ENCODE peak calls at places on chromosomes 16 and 17, in eight cellular contexts. N is mammary epithelial cell, C is Karpas-422, J is fibroblast of lung, T is A673, F is GM23248, Q is suprapubic skin, Y is neuronal stem cell. L is an unnamed sample.

GRCh38 chr17:27360507-27360906 is 66.6 kb downstream of the WSB1 start:
- DNase-seq in Y (no peak), Q (no peak), C (no peak), J (no peak), F (no peak), T (no peak), N (no peak), L (no peak)

GRCh38 chr16:89114159-89114981 is 20.7 kb downstream of the ACSF3 start:
- DNase-seq in J (no peak), F (no peak), T (no peak), Q (no peak), Y (peak; percentile 48), C (peak; percentile 91), N (no peak), L (no peak)

GRCh38 chr17:1012823-1013728 is 16.1 kb downstream of the TIMM22 start:
- DNase-seq in F (no peak), N (no peak), T (no peak), C (no peak), Y (no peak), J (no peak), Q (no peak), L (no peak)

GRCh38 chr16:27728691-27729090 is 178.7 kb downstream of the KATNIP start:
- DNase-seq in J (no peak), C (no peak), Q (no peak), Y (no peak), N (peak; percentile 19), T (no peak), F (no peak), L (no peak)

GRCh38 chr17:19805006-19805405 is 56.9 kb upstream of the ALDH3A1 start:
- DNase-seq in N (no peak), J (peak; percentile 11), C (no peak), T (no peak), Y (no peak), Q (no peak), F (peak; percentile 11), L (no peak)

GRCh38 chr16:80993293-80993691 is 13.4 kb downstream of the CMC2 start:
- DNase-seq in Q (no peak), N (peak; percentile 75), C (no peak), T (peak; percentile 41), J (peak; percentile 81), Y (no peak), F (peak; percentile 93), L (peak; percentile 65)

GRCh38 chr16:1770328-1771071 is 843 bp downstream of the NME3 start:
- DNase-seq in C (peak; percentile 77), Q (no peak), T (peak; percentile 47), F (peak; percentile 94), J (peak; percentile 59), N (no peak), Y (peak; percentile 6), L (peak; percentile 87)

GRCh38 chr17:2796164-2797140 is at the start of gene RAP1GAP2:
- DNase-seq in Y (no peak), J (no peak), Q (no peak), T (no peak), F (no peak), N (no peak), C (no peak), L (peak; percentile 57)

GRCh38 chr17:7293131-7293557 is 1.3 kb downstream of the YBX2 start:
- DNase-seq in Q (no peak), F (peak; percentile 36), N (peak; percentile 70), Y (no peak), J (no peak), T (no peak), C (no peak), L (no peak)

GRCh38 chr17:58995247-58995940 is 111.3 kb downstream of the TRIM37 start:
- DNase-seq in C (no peak), J (peak; percentile 45), N (no peak), Q (no peak), T (no peak), Y (no peak), F (peak; percentile 43), L (no peak)

GRCh38 chr17:8939496-8940334 is 25.8 kb downstream of the PIK3R5 start:
- DNase-seq in T (no peak), J (no peak), Y (no peak), F (no peak), N (no peak), Q (no peak), C (no peak), L (no peak)

GRCh38 chr17:5513610-5514009 is 27.2 kb downstream of the MIS12 start:
- DNase-seq in F (no peak), N (no peak), Y (no peak), Q (no peak), C (no peak), T (no peak), J (no peak), L (no peak)

GRCh38 chr17:74212262-74212912 is 984 bp upstream of the TTYH2 start:
- DNase-seq in T (peak; percentile 34), J (peak; percentile 26), C (no peak), Y (no peak), N (no peak), F (peak; percentile 63), Q (no peak), L (no peak)
- H3K4me3 ChIP-seq in T (peak overlapping the region; percentile 66), J (peak overlapping the region; percentile 52), C (no peak overlapping the region), Y (no peak overlapping the region), N (peak overlapping the region; percentile 66), F (peak overlapping the region; percentile 86), Q (peak overlapping the region; percentile 50), L (peak overlapping the region; percentile 39)

GRCh38 chr17:41893384-41893783 is 25.4 kb downstream of the ACLY start:
- DNase-seq in C (no peak), Q (no peak), Y (no peak), J (no peak), N (no peak), F (no peak), T (no peak), L (no peak)

GRCh38 chr17:41888332-41888965 is 23.2 kb upstream of the KLHL11 start:
- DNase-seq in Y (no peak), J (no peak), Q (no peak), N (no peak), C (no peak), T (no peak), F (no peak), L (no peak)

GRCh38 chr17:41895617-41896016 is 23.1 kb downstream of the ACLY start:
- DNase-seq in J (peak; percentile 40), T (no peak), N (no peak), F (peak; percentile 46), C (no peak), Y (no peak), Q (no peak), L (no peak)

GRCh38 chr17:41894791-41895331 is 23.9 kb downstream of the ACLY start:
- DNase-seq in C (no peak), T (peak; percentile 5), Q (no peak), F (peak; percentile 94), J (peak; percentile 87), N (no peak), Y (no peak), L (no peak)

DNA sequence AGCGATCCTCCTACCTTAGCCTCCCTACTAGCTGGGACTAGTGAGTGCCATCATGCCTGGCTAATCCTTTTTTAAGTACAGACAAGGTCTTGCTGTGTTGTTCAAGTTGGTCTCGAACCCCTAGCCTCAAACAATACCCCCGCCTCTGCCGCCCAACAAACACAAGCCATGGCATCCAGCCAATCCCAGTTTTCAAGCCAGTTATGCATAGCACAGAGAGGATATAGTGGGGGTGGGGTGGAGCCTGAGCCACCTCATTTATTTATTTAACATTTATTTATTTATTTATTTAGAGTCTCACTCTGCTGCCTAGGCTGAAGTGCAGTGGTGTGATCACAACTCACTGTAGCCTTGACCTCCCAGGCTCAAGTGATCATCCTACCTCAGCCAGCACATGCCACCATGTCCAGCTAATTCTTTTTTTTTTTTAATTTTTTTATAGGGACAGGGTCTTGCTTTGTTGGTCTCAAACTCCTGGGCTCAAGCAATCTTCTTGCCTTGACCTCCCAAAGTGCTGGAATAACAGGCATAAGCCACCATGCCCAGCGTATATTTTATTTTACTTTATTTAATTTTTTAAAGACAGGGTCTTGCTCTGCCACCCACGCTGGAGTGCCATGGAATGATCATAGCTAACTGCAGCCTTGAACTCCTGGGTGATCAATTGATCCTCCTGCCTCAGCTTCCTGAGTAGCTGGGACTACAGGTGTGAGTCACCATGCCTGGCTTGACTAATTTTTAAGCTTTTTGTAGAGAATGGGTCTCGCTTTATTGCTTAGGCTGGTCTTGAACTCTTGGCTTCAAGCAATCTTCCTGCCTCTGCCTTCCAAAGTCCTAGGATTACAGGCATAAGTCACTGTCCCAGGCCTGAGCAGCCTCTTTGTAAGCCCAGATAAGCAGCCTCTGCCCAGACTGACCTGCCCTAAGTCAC is 26.2 kb upstream of the KLHL11 start:
- DNase-seq in T (no peak), C (no peak), Q (no peak), J (no peak), Y (no peak), F (no peak), N (no peak), L (no peak)
- H3K27ac ChIP-seq in T (no peak overlapping the region), C (no peak overlapping the region), Q (no peak overlapping the region), J (no peak overlapping the region), Y (no peak overlapping the region), F (no peak overlapping the region), N (no peak overlapping the region), L (no peak overlapping the region)

GRCh38 chr16:71448274-71448866 is 6.5 kb upstream of the TLE7 start:
- DNase-seq in Y (no peak), N (no peak), Q (no peak), T (no peak), F (no peak), C (no peak), J (no peak), L (no peak)
- H3K9me3 ChIP-seq in Y (peaks cover 54% of the 10 kb centered on the region), N (peaks cover 49% of the 10 kb centered on the region), Q (peaks cover 75% of the 10 kb centered on the region), T (peaks cover 54% of the 10 kb centered on the region), F (peaks cover 23% of the 10 kb centered on the region), C (peaks cover 48% of the 10 kb centered on the region), J (peaks cover 14% of the 10 kb centered on the region), L (peaks cover 15% of the 10 kb centered on the region)

DNA sequence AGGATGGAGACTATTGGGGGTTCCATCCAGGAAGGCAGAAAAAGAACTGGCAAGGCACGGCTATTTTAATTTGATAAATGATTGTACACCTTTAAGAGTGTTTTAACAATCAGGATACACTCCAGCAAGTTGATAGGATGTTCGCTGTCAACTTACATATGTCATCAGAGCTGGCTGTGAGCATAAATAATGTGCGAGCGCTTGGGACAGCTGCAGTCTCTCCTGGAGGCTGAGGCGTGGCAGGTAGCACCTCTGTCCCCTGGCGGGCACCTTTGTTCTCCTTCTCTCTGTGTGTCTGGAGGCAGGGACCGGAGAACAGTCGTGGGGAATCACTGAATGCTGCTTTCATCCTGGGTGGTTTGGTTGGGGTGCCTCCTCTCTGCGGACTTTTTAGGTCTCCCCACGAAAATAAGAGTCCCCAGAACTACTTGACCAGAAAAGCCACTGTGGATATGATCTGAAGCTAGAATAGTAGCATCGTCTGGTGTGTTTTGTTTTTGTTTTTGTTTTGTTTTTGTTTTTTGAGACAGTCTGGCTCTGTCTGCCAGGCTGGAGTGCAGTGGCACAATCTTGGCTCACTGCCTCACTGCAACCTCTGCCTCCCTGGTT is 9.4 kb downstream of the BAHCC1 start:
- DNase-seq in C (peak; percentile 46), Q (no peak), T (peak; percentile 66), J (no peak), Y (no peak), N (no peak), F (no peak), L (no peak)
- H3K4me3 ChIP-seq in C (no peak overlapping the region), Q (peak overlapping the region; percentile 39), T (peak overlapping the region; percentile 96), J (no peak overlapping the region), Y (no peak overlapping the region), N (no peak overlapping the region), F (no peak overlapping the region), L (no peak overlapping the region)

GRCh38 chr17:49567871-49568694 is 7.6 kb upstream of the NXPH3 start:
- DNase-seq in J (peak; percentile 70), T (peak; percentile 82), N (peak; percentile 60), C (peak; percentile 91), Y (peak; percentile 79), F (peak; percentile 89), Q (peak; percentile 93), L (peak; percentile 90)
- H3K27ac ChIP-seq in J (no peak overlapping the region), T (no peak overlapping the region), N (no peak overlapping the region), C (no peak overlapping the region), Y (no peak overlapping the region), F (no peak overlapping the region), Q (no peak overlapping the region), L (peak overlapping the region; percentile 53)

L was measured in adrenal gland.